ENCODE peak calls at places on chromosomes 6 and 20, in six cellular contexts. One of them, this sample, is unnamed.

GRCh38 chr6:39228992-39229767 is at the start of gene KCNK5:
- DNase-seq in fibroblast of lung: peak
- DNase-seq in neural progenitor cell: peak
- DNase-seq in OCI-LY7: no peak
- DNase-seq in stimulated activated CD8-positive, alpha-beta memory T cell treated with anti-CD3 and anti-CD28 coated beads, Interleukin-2, amount 100 ng/mL, for 48 hours: peak
- DNase-seq in stimulated activated CD4-positive, alpha-beta T cell treated with anti-CD3 and anti-CD28 coated beads, Interleukin-1b, Interleukin-23, amount 100 ng/mL, for 24 hours: peak
- DNase-seq in this sample: peak

GRCh38 chr20:16573011-16573965 is at the start of gene KIF16B:
- DNase-seq in OCI-LY7: peak
- DNase-seq in fibroblast of lung: peak
- DNase-seq in stimulated activated CD8-positive, alpha-beta memory T cell treated with anti-CD3 and anti-CD28 coated beads, Interleukin-2, amount 100 ng/mL, for 48 hours: peak
- DNase-seq in neural progenitor cell: peak
- DNase-seq in stimulated activated CD4-positive, alpha-beta T cell treated with anti-CD3 and anti-CD28 coated beads, Interleukin-1b, Interleukin-23, amount 100 ng/mL, for 24 hours: peak
- DNase-seq in this sample: peak

GRCh38 chr6:91141352-91141751 is 554.5 kb upstream of the MAP3K7 start:
- DNase-seq in OCI-LY7: no peak
- DNase-seq in stimulated activated CD4-positive, alpha-beta T cell treated with anti-CD3 and anti-CD28 coated beads, Interleukin-1b, Interleukin-23, amount 100 ng/mL, for 24 hours: no peak
- DNase-seq in stimulated activated CD8-positive, alpha-beta memory T cell treated with anti-CD3 and anti-CD28 coated beads, Interleukin-2, amount 100 ng/mL, for 48 hours: no peak
- DNase-seq in neural progenitor cell: no peak
- DNase-seq in fibroblast of lung: no peak
- DNase-seq in this sample: no peak

GRCh38 chr20:24638546-24639166 is 169.2 kb downstream of the SYNDIG1 start:
- DNase-seq in neural progenitor cell: no peak
- DNase-seq in stimulated activated CD4-positive, alpha-beta T cell treated with anti-CD3 and anti-CD28 coated beads, Interleukin-1b, Interleukin-23, amount 100 ng/mL, for 24 hours: no peak
- DNase-seq in fibroblast of lung: peak
- DNase-seq in OCI-LY7: no peak
- DNase-seq in stimulated activated CD8-positive, alpha-beta memory T cell treated with anti-CD3 and anti-CD28 coated beads, Interleukin-2, amount 100 ng/mL, for 48 hours: no peak
- DNase-seq in this sample: no peak

GRCh38 chr6:25781134-25781533 is 26.6 kb downstream of the SLC17A4 start:
- DNase-seq in stimulated activated CD8-positive, alpha-beta memory T cell treated with anti-CD3 and anti-CD28 coated beads, Interleukin-2, amount 100 ng/mL, for 48 hours: no peak
- DNase-seq in neural progenitor cell: no peak
- DNase-seq in stimulated activated CD4-positive, alpha-beta T cell treated with anti-CD3 and anti-CD28 coated beads, Interleukin-1b, Interleukin-23, amount 100 ng/mL, for 24 hours: no peak
- DNase-seq in fibroblast of lung: no peak
- DNase-seq in OCI-LY7: no peak
- DNase-seq in this sample: no peak

GRCh38 chr6:165439928-165440554 is 130.6 kb upstream of the C6orf118 start:
- DNase-seq in fibroblast of lung: peak
- DNase-seq in neural progenitor cell: peak
- DNase-seq in stimulated activated CD8-positive, alpha-beta memory T cell treated with anti-CD3 and anti-CD28 coated beads, Interleukin-2, amount 100 ng/mL, for 48 hours: no peak
- DNase-seq in stimulated activated CD4-positive, alpha-beta T cell treated with anti-CD3 and anti-CD28 coated beads, Interleukin-1b, Interleukin-23, amount 100 ng/mL, for 24 hours: no peak
- DNase-seq in OCI-LY7: peak
- DNase-seq in this sample: peak

GRCh38 chr20:10565191-10565921 is 108.4 kb downstream of the JAG1 start:
- DNase-seq in fibroblast of lung: peak
- DNase-seq in OCI-LY7: no peak
- DNase-seq in stimulated activated CD8-positive, alpha-beta memory T cell treated with anti-CD3 and anti-CD28 coated beads, Interleukin-2, amount 100 ng/mL, for 48 hours: no peak
- DNase-seq in stimulated activated CD4-positive, alpha-beta T cell treated with anti-CD3 and anti-CD28 coated beads, Interleukin-1b, Interleukin-23, amount 100 ng/mL, for 24 hours: no peak
- DNase-seq in neural progenitor cell: no peak
- DNase-seq in this sample: no peak

GRCh38 chr6:62328607-62329006 is 42.6 kb upstream of the KHDRBS2 start:
- DNase-seq in stimulated activated CD8-positive, alpha-beta memory T cell treated with anti-CD3 and anti-CD28 coated beads, Interleukin-2, amount 100 ng/mL, for 48 hours: no peak
- DNase-seq in OCI-LY7: no peak
- DNase-seq in fibroblast of lung: no peak
- DNase-seq in stimulated activated CD4-positive, alpha-beta T cell treated with anti-CD3 and anti-CD28 coated beads, Interleukin-1b, Interleukin-23, amount 100 ng/mL, for 24 hours: no peak
- DNase-seq in neural progenitor cell: no peak
- DNase-seq in this sample: no peak

GRCh38 chr20:62983210-62983609 is 23.6 kb downstream of the BHLHE23 start:
- DNase-seq in neural progenitor cell: no peak
- DNase-seq in OCI-LY7: no peak
- DNase-seq in stimulated activated CD4-positive, alpha-beta T cell treated with anti-CD3 and anti-CD28 coated beads, Interleukin-1b, Interleukin-23, amount 100 ng/mL, for 24 hours: no peak
- DNase-seq in fibroblast of lung: no peak
- DNase-seq in stimulated activated CD8-positive, alpha-beta memory T cell treated with anti-CD3 and anti-CD28 coated beads, Interleukin-2, amount 100 ng/mL, for 48 hours: no peak
- DNase-seq in this sample: no peak

GRCh38 chr6:119521251-119521650 is 171.7 kb upstream of the MAN1A1 start:
- DNase-seq in fibroblast of lung: no peak
- DNase-seq in stimulated activated CD8-positive, alpha-beta memory T cell treated with anti-CD3 and anti-CD28 coated beads, Interleukin-2, amount 100 ng/mL, for 48 hours: no peak
- DNase-seq in OCI-LY7: no peak
- DNase-seq in stimulated activated CD4-positive, alpha-beta T cell treated with anti-CD3 and anti-CD28 coated beads, Interleukin-1b, Interleukin-23, amount 100 ng/mL, for 24 hours: no peak
- DNase-seq in neural progenitor cell: no peak
- DNase-seq in this sample: no peak

GRCh38 chr20:43844778-43845614 is 69.7 kb upstream of the TOX2 start:
- DNase-seq in fibroblast of lung: peak
- DNase-seq in stimulated activated CD8-positive, alpha-beta memory T cell treated with anti-CD3 and anti-CD28 coated beads, Interleukin-2, amount 100 ng/mL, for 48 hours: no peak
- DNase-seq in OCI-LY7: no peak
- DNase-seq in stimulated activated CD4-positive, alpha-beta T cell treated with anti-CD3 and anti-CD28 coated beads, Interleukin-1b, Interleukin-23, amount 100 ng/mL, for 24 hours: no peak
- DNase-seq in neural progenitor cell: no peak
- DNase-seq in this sample: no peak

GRCh38 chr6:130503146-130503545 is 137.3 kb downstream of the TMEM200A start:
- DNase-seq in neural progenitor cell: no peak
- DNase-seq in stimulated activated CD8-positive, alpha-beta memory T cell treated with anti-CD3 and anti-CD28 coated beads, Interleukin-2, amount 100 ng/mL, for 48 hours: no peak
- DNase-seq in stimulated activated CD4-positive, alpha-beta T cell treated with anti-CD3 and anti-CD28 coated beads, Interleukin-1b, Interleukin-23, amount 100 ng/mL, for 24 hours: no peak
- DNase-seq in fibroblast of lung: peak
- DNase-seq in OCI-LY7: no peak
- DNase-seq in this sample: no peak

GRCh38 chr6:110389689-110390382 is 25.5 kb downstream of the DDO start:
- DNase-seq in OCI-LY7: peak
- DNase-seq in fibroblast of lung: peak
- DNase-seq in stimulated activated CD4-positive, alpha-beta T cell treated with anti-CD3 and anti-CD28 coated beads, Interleukin-1b, Interleukin-23, amount 100 ng/mL, for 24 hours: no peak
- DNase-seq in neural progenitor cell: no peak
- DNase-seq in stimulated activated CD8-positive, alpha-beta memory T cell treated with anti-CD3 and anti-CD28 coated beads, Interleukin-2, amount 100 ng/mL, for 48 hours: no peak
- DNase-seq in this sample: no peak

GRCh38 chr20:18004389-18005031 is 35.7 kb downstream of the MGME1 start:
- DNase-seq in stimulated activated CD8-positive, alpha-beta memory T cell treated with anti-CD3 and anti-CD28 coated beads, Interleukin-2, amount 100 ng/mL, for 48 hours: no peak
- DNase-seq in OCI-LY7: no peak
- DNase-seq in stimulated activated CD4-positive, alpha-beta T cell treated with anti-CD3 and anti-CD28 coated beads, Interleukin-1b, Interleukin-23, amount 100 ng/mL, for 24 hours: no peak
- DNase-seq in neural progenitor cell: no peak
- DNase-seq in fibroblast of lung: peak
- DNase-seq in this sample: no peak

GRCh38 chr6:143747347-143747842 is 69.6 kb downstream of the PHACTR2 start:
- DNase-seq in OCI-LY7: no peak
- DNase-seq in fibroblast of lung: no peak
- DNase-seq in stimulated activated CD8-positive, alpha-beta memory T cell treated with anti-CD3 and anti-CD28 coated beads, Interleukin-2, amount 100 ng/mL, for 48 hours: no peak
- DNase-seq in stimulated activated CD4-positive, alpha-beta T cell treated with anti-CD3 and anti-CD28 coated beads, Interleukin-1b, Interleukin-23, amount 100 ng/mL, for 24 hours: no peak
- DNase-seq in neural progenitor cell: no peak
- DNase-seq in this sample: no peak

GRCh38 chr6:64023693-64024092 is 388.1 kb downstream of the PHF3 start:
- DNase-seq in OCI-LY7: no peak
- DNase-seq in stimulated activated CD8-positive, alpha-beta memory T cell treated with anti-CD3 and anti-CD28 coated beads, Interleukin-2, amount 100 ng/mL, for 48 hours: no peak
- DNase-seq in fibroblast of lung: no peak
- DNase-seq in neural progenitor cell: no peak
- DNase-seq in stimulated activated CD4-positive, alpha-beta T cell treated with anti-CD3 and anti-CD28 coated beads, Interleukin-1b, Interleukin-23, amount 100 ng/mL, for 24 hours: no peak
- DNase-seq in this sample: no peak

GRCh38 chr6:113734886-113735481 is 122.2 kb upstream of the MARCKS start:
- DNase-seq in stimulated activated CD4-positive, alpha-beta T cell treated with anti-CD3 and anti-CD28 coated beads, Interleukin-1b, Interleukin-23, amount 100 ng/mL, for 24 hours: no peak
- DNase-seq in OCI-LY7: no peak
- DNase-seq in stimulated activated CD8-positive, alpha-beta memory T cell treated with anti-CD3 and anti-CD28 coated beads, Interleukin-2, amount 100 ng/mL, for 48 hours: no peak
- DNase-seq in fibroblast of lung: peak
- DNase-seq in neural progenitor cell: no peak
- DNase-seq in this sample: peak

GRCh38 chr20:35739294-35740163 is 2.5 kb downstream of the RBM39 start:
- DNase-seq in OCI-LY7: peak
- DNase-seq in fibroblast of lung: peak
- DNase-seq in neural progenitor cell: peak
- DNase-seq in stimulated activated CD4-positive, alpha-beta T cell treated with anti-CD3 and anti-CD28 coated beads, Interleukin-1b, Interleukin-23, amount 100 ng/mL, for 24 hours: no peak
- DNase-seq in stimulated activated CD8-positive, alpha-beta memory T cell treated with anti-CD3 and anti-CD28 coated beads, Interleukin-2, amount 100 ng/mL, for 48 hours: no peak
- DNase-seq in this sample: peak

GRCh38 chr20:16028923-16029322 is 544.3 kb downstream of the KIF16B start:
- DNase-seq in OCI-LY7: no peak
- DNase-seq in fibroblast of lung: no peak
- DNase-seq in neural progenitor cell: no peak
- DNase-seq in stimulated activated CD4-positive, alpha-beta T cell treated with anti-CD3 and anti-CD28 coated beads, Interleukin-1b, Interleukin-23, amount 100 ng/mL, for 24 hours: no peak
- DNase-seq in stimulated activated CD8-positive, alpha-beta memory T cell treated with anti-CD3 and anti-CD28 coated beads, Interleukin-2, amount 100 ng/mL, for 48 hours: no peak
- DNase-seq in this sample: no peak

GRCh38 chr6:35719830-35720733 is 16.8 kb upstream of the ARMC12 start:
- DNase-seq in fibroblast of lung: peak
- DNase-seq in neural progenitor cell: peak
- DNase-seq in OCI-LY7: peak
- DNase-seq in stimulated activated CD4-positive, alpha-beta T cell treated with anti-CD3 and anti-CD28 coated beads, Interleukin-1b, Interleukin-23, amount 100 ng/mL, for 24 hours: no peak
- DNase-seq in stimulated activated CD8-positive, alpha-beta memory T cell treated with anti-CD3 and anti-CD28 coated beads, Interleukin-2, amount 100 ng/mL, for 48 hours: no peak
- DNase-seq in this sample: no peak

GRCh38 chr6:74940211-74940610 is 265.6 kb downstream of the COL12A1 start:
- DNase-seq in stimulated activated CD8-positive, alpha-beta memory T cell treated with anti-CD3 and anti-CD28 coated beads, Interleukin-2, amount 100 ng/mL, for 48 hours: no peak
- DNase-seq in stimulated activated CD4-positive, alpha-beta T cell treated with anti-CD3 and anti-CD28 coated beads, Interleukin-1b, Interleukin-23, amount 100 ng/mL, for 24 hours: no peak
- DNase-seq in neural progenitor cell: no peak
- DNase-seq in OCI-LY7: no peak
- DNase-seq in fibroblast of lung: peak
- DNase-seq in this sample: no peak

GRCh38 chr6:4774715-4775590 is 1.3 kb upstream of the CDYL start:
- DNase-seq in fibroblast of lung: peak
- DNase-seq in neural progenitor cell: peak
- DNase-seq in OCI-LY7: no peak
- DNase-seq in stimulated activated CD8-positive, alpha-beta memory T cell treated with anti-CD3 and anti-CD28 coated beads, Interleukin-2, amount 100 ng/mL, for 48 hours: no peak
- DNase-seq in stimulated activated CD4-positive, alpha-beta T cell treated with anti-CD3 and anti-CD28 coated beads, Interleukin-1b, Interleukin-23, amount 100 ng/mL, for 24 hours: no peak
- DNase-seq in this sample: no peak

GRCh38 chr20:12093062-12093796 is 175.5 kb downstream of the BTBD3 start:
- DNase-seq in neural progenitor cell: no peak
- DNase-seq in OCI-LY7: no peak
- DNase-seq in stimulated activated CD8-positive, alpha-beta memory T cell treated with anti-CD3 and anti-CD28 coated beads, Interleukin-2, amount 100 ng/mL, for 48 hours: no peak
- DNase-seq in stimulated activated CD4-positive, alpha-beta T cell treated with anti-CD3 and anti-CD28 coated beads, Interleukin-1b, Interleukin-23, amount 100 ng/mL, for 24 hours: no peak
- DNase-seq in fibroblast of lung: no peak
- DNase-seq in this sample: no peak

GRCh38 chr6:146785001-146785585 is 186.3 kb downstream of the ADGB start:
- DNase-seq in fibroblast of lung: peak
- DNase-seq in stimulated activated CD4-positive, alpha-beta T cell treated with anti-CD3 and anti-CD28 coated beads, Interleukin-1b, Interleukin-23, amount 100 ng/mL, for 24 hours: no peak
- DNase-seq in neural progenitor cell: peak
- DNase-seq in stimulated activated CD8-positive, alpha-beta memory T cell treated with anti-CD3 and anti-CD28 coated beads, Interleukin-2, amount 100 ng/mL, for 48 hours: no peak
- DNase-seq in OCI-LY7: peak
- DNase-seq in this sample: peak

GRCh38 chr6:11606287-11606686 is 68.7 kb downstream of the TMEM170B start:
- DNase-seq in stimulated activated CD4-positive, alpha-beta T cell treated with anti-CD3 and anti-CD28 coated beads, Interleukin-1b, Interleukin-23, amount 100 ng/mL, for 24 hours: no peak
- DNase-seq in fibroblast of lung: no peak
- DNase-seq in OCI-LY7: no peak
- DNase-seq in stimulated activated CD8-positive, alpha-beta memory T cell treated with anti-CD3 and anti-CD28 coated beads, Interleukin-2, amount 100 ng/mL, for 48 hours: no peak
- DNase-seq in neural progenitor cell: no peak
- DNase-seq in this sample: no peak

GRCh38 chr6:157235600-157236039 is 87.7 kb downstream of the TMEM242 start:
- DNase-seq in stimulated activated CD8-positive, alpha-beta memory T cell treated with anti-CD3 and anti-CD28 coated beads, Interleukin-2, amount 100 ng/mL, for 48 hours: peak
- DNase-seq in stimulated activated CD4-positive, alpha-beta T cell treated with anti-CD3 and anti-CD28 coated beads, Interleukin-1b, Interleukin-23, amount 100 ng/mL, for 24 hours: peak
- DNase-seq in OCI-LY7: no peak
- DNase-seq in neural progenitor cell: peak
- DNase-seq in fibroblast of lung: peak
- DNase-seq in this sample: no peak

GRCh38 chr20:24768226-24768625 is 180.8 kb upstream of the CST7 start:
- DNase-seq in stimulated activated CD8-positive, alpha-beta memory T cell treated with anti-CD3 and anti-CD28 coated beads, Interleukin-2, amount 100 ng/mL, for 48 hours: no peak
- DNase-seq in neural progenitor cell: no peak
- DNase-seq in OCI-LY7: no peak
- DNase-seq in stimulated activated CD4-positive, alpha-beta T cell treated with anti-CD3 and anti-CD28 coated beads, Interleukin-1b, Interleukin-23, amount 100 ng/mL, for 24 hours: no peak
- DNase-seq in fibroblast of lung: peak
- DNase-seq in this sample: no peak

GRCh38 chr6:63347599-63347998 is 27.8 kb upstream of the LGSN start:
- DNase-seq in OCI-LY7: no peak
- DNase-seq in stimulated activated CD4-positive, alpha-beta T cell treated with anti-CD3 and anti-CD28 coated beads, Interleukin-1b, Interleukin-23, amount 100 ng/mL, for 24 hours: no peak
- DNase-seq in stimulated activated CD8-positive, alpha-beta memory T cell treated with anti-CD3 and anti-CD28 coated beads, Interleukin-2, amount 100 ng/mL, for 48 hours: no peak
- DNase-seq in fibroblast of lung: peak
- DNase-seq in neural progenitor cell: no peak
- DNase-seq in this sample: no peak

GRCh38 chr6:66210964-66211363 is 503.9 kb upstream of the EYS start:
- DNase-seq in stimulated activated CD4-positive, alpha-beta T cell treated with anti-CD3 and anti-CD28 coated beads, Interleukin-1b, Interleukin-23, amount 100 ng/mL, for 24 hours: no peak
- DNase-seq in stimulated activated CD8-positive, alpha-beta memory T cell treated with anti-CD3 and anti-CD28 coated beads, Interleukin-2, amount 100 ng/mL, for 48 hours: no peak
- DNase-seq in neural progenitor cell: peak
- DNase-seq in fibroblast of lung: no peak
- DNase-seq in OCI-LY7: peak
- DNase-seq in this sample: no peak

GRCh38 chr6:9938801-9939200 is 476.1 kb downstream of the TFAP2A start:
- DNase-seq in OCI-LY7: no peak
- DNase-seq in stimulated activated CD8-positive, alpha-beta memory T cell treated with anti-CD3 and anti-CD28 coated beads, Interleukin-2, amount 100 ng/mL, for 48 hours: no peak
- DNase-seq in stimulated activated CD4-positive, alpha-beta T cell treated with anti-CD3 and anti-CD28 coated beads, Interleukin-1b, Interleukin-23, amount 100 ng/mL, for 24 hours: no peak
- DNase-seq in neural progenitor cell: peak
- DNase-seq in fibroblast of lung: no peak
- DNase-seq in this sample: peak

GRCh38 chr6:72938104-72938503 is 287.2 kb downstream of the KHDC1L start:
- DNase-seq in neural progenitor cell: no peak
- DNase-seq in fibroblast of lung: no peak
- DNase-seq in stimulated activated CD8-positive, alpha-beta memory T cell treated with anti-CD3 and anti-CD28 coated beads, Interleukin-2, amount 100 ng/mL, for 48 hours: no peak
- DNase-seq in stimulated activated CD4-positive, alpha-beta T cell treated with anti-CD3 and anti-CD28 coated beads, Interleukin-1b, Interleukin-23, amount 100 ng/mL, for 24 hours: no peak
- DNase-seq in OCI-LY7: no peak
- DNase-seq in this sample: no peak

GRCh38 chr6:112752791-112753190 is 405.7 kb downstream of the RFPL4B start:
- DNase-seq in neural progenitor cell: no peak
- DNase-seq in stimulated activated CD4-positive, alpha-beta T cell treated with anti-CD3 and anti-CD28 coated beads, Interleukin-1b, Interleukin-23, amount 100 ng/mL, for 24 hours: no peak
- DNase-seq in stimulated activated CD8-positive, alpha-beta memory T cell treated with anti-CD3 and anti-CD28 coated beads, Interleukin-2, amount 100 ng/mL, for 48 hours: no peak
- DNase-seq in fibroblast of lung: no peak
- DNase-seq in OCI-LY7: no peak
- DNase-seq in this sample: no peak

GRCh38 chr6:72930733-72931132 is 294.6 kb downstream of the KHDC1L start:
- DNase-seq in stimulated activated CD4-positive, alpha-beta T cell treated with anti-CD3 and anti-CD28 coated beads, Interleukin-1b, Interleukin-23, amount 100 ng/mL, for 24 hours: no peak
- DNase-seq in fibroblast of lung: no peak
- DNase-seq in stimulated activated CD8-positive, alpha-beta memory T cell treated with anti-CD3 and anti-CD28 coated beads, Interleukin-2, amount 100 ng/mL, for 48 hours: no peak
- DNase-seq in OCI-LY7: no peak
- DNase-seq in neural progenitor cell: no peak
- DNase-seq in this sample: no peak

GRCh38 chr20:19073584-19074198 is 138.8 kb upstream of the SLC24A3 start:
- DNase-seq in fibroblast of lung: no peak
- DNase-seq in neural progenitor cell: peak
- DNase-seq in stimulated activated CD8-positive, alpha-beta memory T cell treated with anti-CD3 and anti-CD28 coated beads, Interleukin-2, amount 100 ng/mL, for 48 hours: no peak
- DNase-seq in OCI-LY7: peak
- DNase-seq in stimulated activated CD4-positive, alpha-beta T cell treated with anti-CD3 and anti-CD28 coated beads, Interleukin-1b, Interleukin-23, amount 100 ng/mL, for 24 hours: no peak
- DNase-seq in this sample: peak

GRCh38 chr6:136764522-136764993 is 27.7 kb downstream of the MAP3K5 start:
- DNase-seq in stimulated activated CD8-positive, alpha-beta memory T cell treated with anti-CD3 and anti-CD28 coated beads, Interleukin-2, amount 100 ng/mL, for 48 hours: no peak
- DNase-seq in stimulated activated CD4-positive, alpha-beta T cell treated with anti-CD3 and anti-CD28 coated beads, Interleukin-1b, Interleukin-23, amount 100 ng/mL, for 24 hours: no peak
- DNase-seq in OCI-LY7: peak
- DNase-seq in fibroblast of lung: no peak
- DNase-seq in neural progenitor cell: no peak
- DNase-seq in this sample: no peak

GRCh38 chr6:15378272-15378671 is 132.4 kb downstream of the JARID2 start:
- DNase-seq in OCI-LY7: no peak
- DNase-seq in stimulated activated CD8-positive, alpha-beta memory T cell treated with anti-CD3 and anti-CD28 coated beads, Interleukin-2, amount 100 ng/mL, for 48 hours: no peak
- DNase-seq in stimulated activated CD4-positive, alpha-beta T cell treated with anti-CD3 and anti-CD28 coated beads, Interleukin-1b, Interleukin-23, amount 100 ng/mL, for 24 hours: no peak
- DNase-seq in fibroblast of lung: no peak
- DNase-seq in neural progenitor cell: no peak
- DNase-seq in this sample: no peak